ENCODE peak calls at places on chromosomes 4 and X, in eight cellular contexts. One of them, this sample, is unnamed.

GRCh38 chr4:53019485-53020382 is 157.6 kb downstream of the RASL11B start:
- DNase-seq in GM20000: no peak
- DNase-seq in HCT116: no peak
- DNase-seq in IMR-90: peak
- DNase-seq in GM23338: no peak
- DNase-seq in AG10803: peak
- DNase-seq in WERI-Rb-1: no peak
- DNase-seq in neural crest cell: no peak
- DNase-seq in this sample: no peak

GRCh38 chr4:141127884-141128283 is 5.4 kb downstream of the RNF150 start:
- DNase-seq in GM20000: no peak
- DNase-seq in HCT116: no peak
- DNase-seq in IMR-90: no peak
- DNase-seq in GM23338: no peak
- DNase-seq in AG10803: peak
- DNase-seq in WERI-Rb-1: no peak
- DNase-seq in neural crest cell: no peak
- DNase-seq in this sample: no peak

GRCh38 chr4:189445613-189446012 is 495.1 kb upstream of the FRG1 start:
- DNase-seq in GM20000: no peak
- DNase-seq in HCT116: no peak
- DNase-seq in IMR-90: no peak
- DNase-seq in GM23338: no peak
- DNase-seq in AG10803: no peak
- DNase-seq in WERI-Rb-1: no peak
- DNase-seq in neural crest cell: no peak
- DNase-seq in this sample: no peak

GRCh38 chrX:15738686-15739016 is 581 bp downstream of the CA5B start:
- DNase-seq in GM20000: no peak
- DNase-seq in HCT116: no peak
- DNase-seq in IMR-90: no peak
- DNase-seq in GM23338: no peak
- DNase-seq in AG10803: no peak
- DNase-seq in WERI-Rb-1: no peak
- DNase-seq in neural crest cell: no peak
- DNase-seq in this sample: no peak

GRCh38 chr4:13535708-13536361 is 8.5 kb downstream of the NKX3-2 start:
- DNase-seq in GM20000: peak
- DNase-seq in HCT116: no peak
- DNase-seq in IMR-90: no peak
- DNase-seq in GM23338: peak
- DNase-seq in AG10803: no peak
- DNase-seq in WERI-Rb-1: peak
- DNase-seq in neural crest cell: no peak
- DNase-seq in this sample: peak

GRCh38 chr4:16582526-16582925 is 315.9 kb downstream of the LDB2 start:
- DNase-seq in GM20000: no peak
- DNase-seq in HCT116: no peak
- DNase-seq in IMR-90: no peak
- DNase-seq in GM23338: peak
- DNase-seq in AG10803: no peak
- DNase-seq in WERI-Rb-1: peak
- DNase-seq in neural crest cell: no peak
- DNase-seq in this sample: no peak

GRCh38 chr4:99087887-99088484 is 602 bp downstream of the ADH5 start:
- DNase-seq in GM20000: peak
- DNase-seq in HCT116: no peak
- DNase-seq in IMR-90: peak
- DNase-seq in GM23338: peak
- DNase-seq in AG10803: peak
- DNase-seq in WERI-Rb-1: peak
- DNase-seq in neural crest cell: peak
- DNase-seq in this sample: peak

GRCh38 chr4:59381591-59381990 is 1818.5 kb upstream of the ADGRL3 start:
- DNase-seq in GM20000: no peak
- DNase-seq in HCT116: no peak
- DNase-seq in IMR-90: no peak
- DNase-seq in GM23338: no peak
- DNase-seq in AG10803: no peak
- DNase-seq in WERI-Rb-1: no peak
- DNase-seq in neural crest cell: no peak
- DNase-seq in this sample: no peak

GRCh38 chr4:105544517-105544916 is 7.9 kb upstream of the ARHGEF38 start:
- DNase-seq in GM20000: no peak
- DNase-seq in HCT116: no peak
- DNase-seq in IMR-90: no peak
- DNase-seq in GM23338: no peak
- DNase-seq in AG10803: no peak
- DNase-seq in WERI-Rb-1: no peak
- DNase-seq in neural crest cell: no peak
- DNase-seq in this sample: no peak

GRCh38 chr4:122038896-122039295 is 87.0 kb upstream of the TRPC3 start:
- DNase-seq in GM20000: no peak
- DNase-seq in HCT116: no peak
- DNase-seq in IMR-90: no peak
- DNase-seq in GM23338: no peak
- DNase-seq in AG10803: no peak
- DNase-seq in WERI-Rb-1: no peak
- DNase-seq in neural crest cell: no peak
- DNase-seq in this sample: no peak

GRCh38 chr4:140856692-140857091 is 100.5 kb upstream of the TBC1D9 start:
- DNase-seq in GM20000: no peak
- DNase-seq in HCT116: peak
- DNase-seq in IMR-90: peak
- DNase-seq in GM23338: peak
- DNase-seq in AG10803: peak
- DNase-seq in WERI-Rb-1: no peak
- DNase-seq in neural crest cell: no peak
- DNase-seq in this sample: no peak

GRCh38 chr4:97475621-97476020 is 667.7 kb downstream of the STPG2 start:
- DNase-seq in GM20000: no peak
- DNase-seq in HCT116: no peak
- DNase-seq in IMR-90: no peak
- DNase-seq in GM23338: no peak
- DNase-seq in AG10803: no peak
- DNase-seq in WERI-Rb-1: no peak
- DNase-seq in neural crest cell: no peak
- DNase-seq in this sample: no peak

GRCh38 chrX:150887906-150888465 is 10.5 kb downstream of the CD99L2 start:
- DNase-seq in GM20000: no peak
- DNase-seq in HCT116: no peak
- DNase-seq in IMR-90: peak
- DNase-seq in GM23338: no peak
- DNase-seq in AG10803: no peak
- DNase-seq in WERI-Rb-1: no peak
- DNase-seq in neural crest cell: no peak
- DNase-seq in this sample: no peak

GRCh38 chr4:175927121-175927520 is 115.1 kb upstream of the GPM6A start:
- DNase-seq in GM20000: peak
- DNase-seq in HCT116: no peak
- DNase-seq in IMR-90: no peak
- DNase-seq in GM23338: no peak
- DNase-seq in AG10803: no peak
- DNase-seq in WERI-Rb-1: no peak
- DNase-seq in neural crest cell: no peak
- DNase-seq in this sample: peak

DNA sequence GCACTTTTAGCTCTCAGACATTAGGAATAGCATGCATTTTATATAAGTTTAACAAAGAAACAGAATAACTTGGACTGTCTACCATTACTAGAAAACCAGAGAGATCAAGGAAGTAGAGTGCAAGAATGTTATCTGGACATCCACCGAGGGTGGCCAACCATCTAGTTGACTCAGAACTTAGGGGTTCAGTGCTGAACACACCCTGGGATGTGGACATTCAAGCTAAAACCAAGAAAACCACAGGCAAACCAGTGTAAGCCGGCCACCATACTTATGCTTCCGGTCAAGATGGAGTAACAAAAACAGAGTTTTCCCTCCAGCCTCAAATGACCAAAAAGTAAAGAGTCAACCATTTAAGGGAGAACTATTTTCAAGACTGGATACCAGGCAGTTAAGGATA is 181.4 kb upstream of the MXRA5 start:
- DNase-seq in GM20000: no peak
- DNase-seq in HCT116: no peak
- DNase-seq in IMR-90: no peak
- DNase-seq in GM23338: no peak
- DNase-seq in AG10803: no peak
- DNase-seq in WERI-Rb-1: no peak
- DNase-seq in neural crest cell: no peak
- DNase-seq in this sample: no peak
- TF ChIP-seq CTCF in GM20000: no peak
- TF ChIP-seq CTCF in HCT116: no peak
- TF ChIP-seq CTCF in IMR-90: no peak
- TF ChIP-seq CTCF in GM23338: no peak
- TF ChIP-seq CTCF in AG10803: no peak
- TF ChIP-seq CTCF in WERI-Rb-1: no peak
- TF ChIP-seq CTCF in neural crest cell: no peak
- TF ChIP-seq CTCF in this sample: no peak

DNA sequence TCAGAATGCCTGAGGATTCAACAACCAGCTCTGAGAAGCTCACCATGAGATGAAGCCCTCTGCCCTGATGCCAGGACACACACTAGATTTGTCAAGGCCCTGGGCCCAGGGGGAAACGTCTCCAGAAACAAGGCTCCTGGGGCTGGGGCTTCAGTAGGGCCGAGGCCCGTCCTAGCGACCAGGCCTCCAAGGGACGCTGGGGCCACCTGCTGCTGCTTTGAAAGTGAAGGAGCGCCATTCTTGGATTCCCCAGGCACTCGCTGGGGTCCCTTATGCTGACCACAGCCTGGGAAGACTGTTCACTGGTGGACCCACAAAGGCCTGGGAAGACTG is 23.9 kb downstream of the PDE6B start:
- DNase-seq in GM20000: no peak
- DNase-seq in HCT116: no peak
- DNase-seq in IMR-90: no peak
- DNase-seq in GM23338: no peak
- DNase-seq in AG10803: no peak
- DNase-seq in WERI-Rb-1: no peak
- DNase-seq in neural crest cell: no peak
- DNase-seq in this sample: no peak
- TF ChIP-seq CTCF in GM20000: no peak
- TF ChIP-seq CTCF in HCT116: no peak
- TF ChIP-seq CTCF in IMR-90: no peak
- TF ChIP-seq CTCF in GM23338: no peak
- TF ChIP-seq CTCF in AG10803: no peak
- TF ChIP-seq CTCF in WERI-Rb-1: no peak
- TF ChIP-seq CTCF in neural crest cell: no peak
- TF ChIP-seq CTCF in this sample: no peak

DNA sequence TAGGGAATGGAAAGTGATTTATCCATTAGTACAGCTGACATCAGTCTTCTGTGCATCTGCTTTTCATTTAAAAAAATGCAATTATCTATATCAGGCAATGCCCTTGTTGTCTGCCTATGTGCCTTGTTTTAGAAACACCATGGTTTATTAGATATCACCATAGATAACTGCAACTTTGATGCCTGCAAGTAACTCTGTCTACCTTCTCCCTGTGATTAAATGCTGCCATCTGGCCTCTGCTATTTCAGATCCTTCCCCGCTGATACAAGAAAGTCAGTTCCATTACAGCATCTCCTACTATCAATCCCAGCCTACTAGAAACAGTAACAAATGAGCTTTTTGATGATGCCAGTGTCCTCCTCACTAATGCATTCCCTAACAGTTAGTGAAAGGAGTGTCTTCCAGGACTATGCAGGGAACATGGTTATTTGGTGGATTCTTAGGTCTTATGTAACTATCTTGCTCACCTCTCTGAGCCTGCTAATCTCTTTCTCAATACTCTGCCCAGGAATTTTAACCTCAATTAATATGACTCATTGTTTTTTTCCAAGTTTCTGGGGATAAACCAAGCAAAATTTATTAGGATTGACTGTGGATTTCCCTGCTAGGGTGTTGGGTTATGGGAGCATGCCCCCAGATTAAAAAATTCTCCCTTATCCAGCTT is 444.9 kb downstream of the RAPGEF2 start:
- DNase-seq in GM20000: no peak
- DNase-seq in HCT116: no peak
- DNase-seq in IMR-90: no peak
- DNase-seq in GM23338: no peak
- DNase-seq in AG10803: peak
- DNase-seq in WERI-Rb-1: peak
- DNase-seq in neural crest cell: no peak
- DNase-seq in this sample: no peak
- TF ChIP-seq CTCF in GM20000: no peak
- TF ChIP-seq CTCF in HCT116: no peak
- TF ChIP-seq CTCF in IMR-90: no peak
- TF ChIP-seq CTCF in GM23338: no peak
- TF ChIP-seq CTCF in AG10803: no peak
- TF ChIP-seq CTCF in WERI-Rb-1: no peak
- TF ChIP-seq CTCF in neural crest cell: no peak
- TF ChIP-seq CTCF in this sample: no peak

GRCh38 chr4:54541426-54542118 is 116.2 kb upstream of the KIT start:
- DNase-seq in GM20000: no peak
- DNase-seq in HCT116: no peak
- DNase-seq in IMR-90: peak
- DNase-seq in GM23338: no peak
- DNase-seq in AG10803: peak
- DNase-seq in WERI-Rb-1: no peak
- DNase-seq in neural crest cell: no peak
- DNase-seq in this sample: no peak

GRCh38 chr4:54542540-54543041 is 115.2 kb upstream of the KIT start:
- DNase-seq in GM20000: no peak
- DNase-seq in HCT116: no peak
- DNase-seq in IMR-90: peak
- DNase-seq in GM23338: peak
- DNase-seq in AG10803: no peak
- DNase-seq in WERI-Rb-1: no peak
- DNase-seq in neural crest cell: no peak
- DNase-seq in this sample: no peak

GRCh38 chr4:54542119-54542438 is 115.7 kb upstream of the KIT start:
- DNase-seq in GM20000: no peak
- DNase-seq in HCT116: no peak
- DNase-seq in IMR-90: no peak
- DNase-seq in GM23338: no peak
- DNase-seq in AG10803: no peak
- DNase-seq in WERI-Rb-1: no peak
- DNase-seq in neural crest cell: no peak
- DNase-seq in this sample: no peak

GRCh38 chr4:54540931-54541330 is 116.8 kb upstream of the KIT start:
- DNase-seq in GM20000: no peak
- DNase-seq in HCT116: no peak
- DNase-seq in IMR-90: no peak
- DNase-seq in GM23338: no peak
- DNase-seq in AG10803: no peak
- DNase-seq in WERI-Rb-1: no peak
- DNase-seq in neural crest cell: no peak
- DNase-seq in this sample: no peak

DNA sequence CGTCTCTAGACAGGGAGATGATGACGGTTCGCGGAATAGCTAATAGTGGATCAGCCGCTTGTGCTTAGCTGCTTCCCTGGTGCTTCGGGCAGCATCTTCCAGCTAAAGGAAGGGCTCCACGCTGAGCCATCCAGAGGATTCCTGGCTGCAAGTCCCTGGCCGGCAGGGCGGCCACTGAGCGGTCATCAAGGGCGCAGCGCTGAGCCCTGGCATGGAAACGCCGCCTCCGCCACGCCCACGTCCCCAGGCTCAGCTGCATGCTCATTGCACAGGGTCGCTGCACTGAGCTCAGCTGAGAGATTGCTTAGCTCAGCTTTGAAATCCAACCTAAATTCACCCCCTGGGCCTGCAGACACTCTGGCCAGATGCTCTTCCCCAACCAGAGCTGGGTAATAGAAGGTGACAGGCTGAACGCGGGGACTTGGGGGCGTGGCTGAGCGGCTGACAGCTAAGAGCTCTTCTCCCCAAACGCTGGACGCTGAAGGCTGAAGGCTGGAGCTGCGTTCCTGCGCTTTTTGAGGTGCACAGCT is 118.2 kb upstream of the KIT start:
- DNase-seq in GM20000: no peak
- DNase-seq in HCT116: no peak
- DNase-seq in IMR-90: peak
- DNase-seq in GM23338: peak
- DNase-seq in AG10803: peak
- DNase-seq in WERI-Rb-1: peak
- DNase-seq in neural crest cell: peak
- DNase-seq in this sample: peak
- TF ChIP-seq CTCF in GM20000: no peak
- TF ChIP-seq CTCF in HCT116: no peak
- TF ChIP-seq CTCF in IMR-90: no peak
- TF ChIP-seq CTCF in GM23338: no peak
- TF ChIP-seq CTCF in AG10803: no peak
- TF ChIP-seq CTCF in WERI-Rb-1: peak
- TF ChIP-seq CTCF in neural crest cell: peak
- TF ChIP-seq CTCF in this sample: no peak